ENCODE peak calls at places on chromosomes 13 and 19, in ten cellular contexts. P is epithelial cell of esophagus; Y is CD4-positive, alpha-beta T cell; G is Caco-2; Z is body of pancreas; L is GM10248; U is nucleus accumbens; F is ELR; B is endothelial cell; T is Calu3. Q is an unnamed sample.

GRCh38 chr19:46115396-46116109 is 8.9 kb downstream of the IGFL3 start:
- DNase-seq in P (peak; percentile 94), Y (no peak), G (no peak), Z (peak; percentile 14), L (peak; percentile 74), U (no peak), F (peak; percentile 73), B (no peak), T (no peak), Q (no peak)

GRCh38 chr13:102799544-102800144 is 725 bp downstream of the BIVM start:
- DNase-seq in P (no peak), Y (no peak), G (peak; percentile 43), Z (peak; percentile 12), L (peak; percentile 37), U (peak; percentile 71), F (peak; percentile 51), B (peak; percentile 48), T (no peak), Q (peak; percentile 10)

GRCh38 chr19:14477417-14478112 is 2.4 kb upstream of the PTGER1 start:
- DNase-seq in P (no peak), Y (no peak), G (no peak), Z (no peak), L (no peak), U (no peak), F (no peak), B (no peak), T (no peak), Q (no peak)

GRCh38 chr19:10998045-10998533 is 37.3 kb downstream of the SMARCA4 start:
- DNase-seq in P (no peak), Y (no peak), G (no peak), Z (peak; percentile 28), L (no peak), U (no peak), F (no peak), B (no peak), T (no peak), Q (no peak)

GRCh38 chr13:35923347-35923746 is 207.8 kb downstream of the DCLK1 start:
- DNase-seq in P (peak; percentile 72), Y (no peak), G (no peak), Z (no peak), L (no peak), U (no peak), F (peak; percentile 73), B (no peak), T (no peak), Q (no peak)

GRCh38 chr19:3178377-3178972 is at the start of gene S1PR4:
- DNase-seq in P (no peak), Y (peak; percentile 77), G (no peak), Z (no peak), L (peak; percentile 81), U (no peak), F (no peak), B (no peak), T (no peak), Q (no peak)

GRCh38 chr19:43726736-43727592 is 11.1 kb downstream of the IRGC start:
- DNase-seq in P (no peak), Y (no peak), G (no peak), Z (no peak), L (no peak), U (no peak), F (no peak), B (no peak), T (no peak), Q (no peak)

GRCh38 chr19:44585371-44586141 is 27.8 kb upstream of the IGSF23 start:
- DNase-seq in P (peak; percentile 59), Y (no peak), G (no peak), Z (no peak), L (no peak), U (no peak), F (peak; percentile 52), B (no peak), T (no peak), Q (no peak)

GRCh38 chr13:91292630-91293221 is 54.8 kb upstream of the MIR17HG start:
- DNase-seq in P (no peak), Y (no peak), G (no peak), Z (no peak), L (no peak), U (no peak), F (no peak), B (no peak), T (no peak), Q (no peak)

GRCh38 chr19:3096902-3097326 is 2.8 kb downstream of the GNA11 start:
- DNase-seq in P (no peak), Y (no peak), G (peak; percentile 61), Z (no peak), L (no peak), U (no peak), F (no peak), B (no peak), T (no peak), Q (peak; percentile 46)

GRCh38 chr13:29922896-29923295 is 72.5 kb upstream of the UBL3 start:
- DNase-seq in P (peak; percentile 35), Y (no peak), G (no peak), Z (no peak), L (no peak), U (no peak), F (peak; percentile 82), B (no peak), T (no peak), Q (no peak)

GRCh38 chr13:37869506-37869755 is 141 bp downstream of the TRPC4 start:
- DNase-seq in P (no peak), Y (no peak), G (no peak), Z (no peak), L (no peak), U (peak; percentile 27), F (peak; percentile 50), B (no peak), T (no peak), Q (no peak)

GRCh38 chr19:17718467-17718987 is 753 bp upstream of the MAP1S start:
- DNase-seq in P (peak; percentile 30), Y (no peak), G (no peak), Z (no peak), L (no peak), U (no peak), F (no peak), B (no peak), T (no peak), Q (no peak)

GRCh38 chr13:28273919-28274318 is 135.6 kb downstream of the PAN3 start:
- DNase-seq in P (no peak), Y (no peak), G (peak; percentile 5), Z (no peak), L (no peak), U (no peak), F (peak; percentile 18), B (no peak), T (no peak), Q (no peak)

GRCh38 chr19:41551212-41551610 is 24.8 kb upstream of the CEACAM21 start:
- DNase-seq in P (no peak), Y (no peak), G (no peak), Z (no peak), L (no peak), U (no peak), F (no peak), B (no peak), T (no peak), Q (no peak)

GRCh38 chr19:36149673-36150406 is 2.4 kb downstream of the COX7A1 start:
- DNase-seq in P (peak; percentile 95), Y (no peak), G (no peak), Z (no peak), L (no peak), U (no peak), F (no peak), B (no peak), T (no peak), Q (no peak)

GRCh38 chr19:37855098-37855497 is 51.3 kb downstream of the WDR87 start:
- DNase-seq in P (peak; percentile 57), Y (peak; percentile 34), G (no peak), Z (peak; percentile 14), L (peak; percentile 40), U (peak; percentile 31), F (no peak), B (no peak), T (no peak), Q (no peak)

GRCh38 chr13:109213714-109214113 is 572.7 kb downstream of the IRS2 start:
- DNase-seq in P (peak; percentile 77), Y (no peak), G (no peak), Z (no peak), L (no peak), U (no peak), F (peak; percentile 8), B (no peak), T (no peak), Q (no peak)

GRCh38 chr19:41376998-41377365 is 649 bp downstream of the TMEM91 start:
- DNase-seq in P (no peak), Y (no peak), G (no peak), Z (no peak), L (no peak), U (peak; percentile 25), F (no peak), B (no peak), T (no peak), Q (no peak)

GRCh38 chr13:31045621-31046081 is 113.2 kb downstream of the TEX26 start:
- DNase-seq in P (peak; percentile 97), Y (peak; percentile 73), G (peak; percentile 45), Z (peak; percentile 56), L (peak; percentile 43), U (no peak), F (peak; percentile 99), B (no peak), T (peak; percentile 74), Q (no peak)

GRCh38 chr13:37138169-37138568 is 32.7 kb upstream of the CSNK1A1L start:
- DNase-seq in P (peak; percentile 22), Y (no peak), G (peak; percentile 22), Z (no peak), L (no peak), U (no peak), F (peak; percentile 60), B (no peak), T (no peak), Q (no peak)

GRCh38 chr13:76387561-76387960 is 498.6 kb downstream of the KCTD12 start:
- DNase-seq in P (peak; percentile 11), Y (no peak), G (no peak), Z (no peak), L (no peak), U (no peak), F (no peak), B (no peak), T (no peak), Q (no peak)

GRCh38 chr19:17079710-17080440 is 4.3 kb downstream of the MYO9B start:
- DNase-seq in P (peak; percentile 99), Y (peak; percentile 53), G (no peak), Z (peak; percentile 65), L (peak; percentile 70), U (peak; percentile 88), F (peak; percentile 99), B (no peak), T (peak; percentile 51), Q (no peak)

GRCh38 chr13:114049026-114049425 is 75.2 kb upstream of the C13orf46 start:
- DNase-seq in P (no peak), Y (no peak), G (no peak), Z (no peak), L (peak; percentile 61), U (no peak), F (no peak), B (no peak), T (no peak), Q (no peak)

GRCh38 chr19:51297406-51297805 is 14.0 kb upstream of the IGLON5 start:
- DNase-seq in P (no peak), Y (no peak), G (no peak), Z (no peak), L (no peak), U (no peak), F (no peak), B (no peak), T (no peak), Q (no peak)

GRCh38 chr13:93290503-93290902 is 63.9 kb downstream of the GPC6 start:
- DNase-seq in P (no peak), Y (no peak), G (no peak), Z (no peak), L (no peak), U (no peak), F (no peak), B (no peak), T (no peak), Q (no peak)

GRCh38 chr19:8155318-8155717 is 5.9 kb upstream of the FBN3 start:
- DNase-seq in P (no peak), Y (no peak), G (no peak), Z (no peak), L (no peak), U (no peak), F (no peak), B (no peak), T (no peak), Q (no peak)

GRCh38 chr19:6103217-6103644 is 7.1 kb downstream of the RFX2 start:
- DNase-seq in P (peak; percentile 100), Y (no peak), G (no peak), Z (peak; percentile 85), L (no peak), U (peak; percentile 3), F (peak; percentile 72), B (no peak), T (no peak), Q (no peak)

Q was measured in HuH-7.